ENCODE peak calls at places on chromosomes 7 and 10, in five cellular contexts. Y is psoas muscle, M is T-cell, K is NCI-H446, G is LoVo. O is an unnamed sample.
A peak's percentile ranks its signal among the peaks of the same experiment; 100 is the strongest.

GRCh38 chr10:57809961-57810360 is 457.7 kb downstream of the IPMK start:
- DNase-seq in M (no peak), K (no peak), G (no peak), Y (no peak), O (no peak)

GRCh38 chr10:120131183-120131582 is 238.7 kb downstream of the SEC23IP start:
- DNase-seq in G (peak; percentile 4), Y (no peak), K (no peak), M (no peak), O (peak; percentile 50)

GRCh38 chr10:8006274-8006999 is 48.1 kb upstream of the GATA3 start:
- DNase-seq in M (no peak), G (no peak), K (no peak), Y (no peak), O (no peak)

GRCh38 chr7:134086998-134087735 is 40.0 kb upstream of the LRGUK start:
- DNase-seq in G (no peak), M (no peak), Y (no peak), K (no peak), O (no peak)

GRCh38 chr10:6009159-6009558 is 31.8 kb upstream of the IL15RA start:
- DNase-seq in Y (no peak), G (no peak), K (no peak), M (no peak), O (no peak)

GRCh38 chr7:17965600-17965999 is 25.3 kb upstream of the SNX13 start:
- DNase-seq in G (peak; percentile 32), M (no peak), Y (no peak), K (no peak), O (peak; percentile 41)

GRCh38 chr7:75054744-75055527 is 18.7 kb downstream of the RCC1L start:
- DNase-seq in M (no peak), Y (peak; percentile 84), G (no peak), K (no peak), O (no peak)

GRCh38 chr7:37675739-37676138 is 7.8 kb upstream of the GPR141 start:
- DNase-seq in K (no peak), G (no peak), Y (no peak), M (no peak), O (no peak)

GRCh38 chr10:693506-693905 is 4.0 kb upstream of the DIP2C start:
- DNase-seq in K (no peak), M (no peak), Y (no peak), G (peak; percentile 19), O (no peak)

GRCh38 chr10:352476-353235 is 217.4 kb downstream of the ZMYND11 start:
- DNase-seq in M (no peak), Y (no peak), G (no peak), K (no peak), O (no peak)